ENCODE peak calls at places on chromosome 19, in seven cellular contexts. C is epithelial cell of esophagus, N is NCI-H1694, G is PC-9, S is neural progenitor cell, Y is substantia nigra, B is NCI-H1436. H is an unnamed sample.

GRCh38 chr19:29562299-29563297 is 36.8 kb downstream of the VSTM2B start:
- DNase-seq in C (no peak), G (no peak), N (no peak), B (no peak), Y (no peak), S (no peak), H (no peak)

GRCh38 chr19:3570619-3571018 is 2.1 kb upstream of the HMG20B start:
- DNase-seq in B (no peak), C (no peak), Y (peak), S (no peak), G (no peak), N (no peak), H (peak)

GRCh38 chr19:1051791-1052190 is 11.9 kb downstream of the ABCA7 start:
- DNase-seq in N (no peak), S (no peak), C (no peak), G (no peak), B (no peak), Y (no peak), H (no peak)

GRCh38 chr19:53994811-53995210 is 3.4 kb downstream of the CACNG6 start:
- DNase-seq in B (no peak), C (no peak), S (no peak), G (no peak), Y (no peak), N (no peak), H (no peak)

GRCh38 chr19:30448386-30449130 is 76.4 kb downstream of the ZNF536 start:
- DNase-seq in S (peak), B (no peak), G (no peak), C (no peak), Y (no peak), N (no peak), H (no peak)

GRCh38 chr19:6216996-6217751 is 62.6 kb downstream of the MLLT1 start:
- DNase-seq in C (no peak), G (no peak), N (no peak), Y (no peak), S (peak), B (peak), H (no peak)

GRCh38 chr19:16886305-16886880 is 2.4 kb upstream of the F2RL3 start:
- DNase-seq in N (no peak), C (peak), S (no peak), B (no peak), Y (no peak), G (peak), H (no peak)

GRCh38 chr19:7225741-7226140 is 68.5 kb downstream of the INSR start:
- DNase-seq in N (no peak), G (no peak), Y (no peak), B (no peak), C (no peak), S (no peak), H (no peak)

GRCh38 chr19:49441210-49441959 is at the start of gene SLC17A7:
- DNase-seq in C (no peak), G (no peak), B (no peak), S (peak), Y (no peak), N (peak), H (no peak)

GRCh38 chr19:13817615-13818371 is 22.6 kb downstream of the ZSWIM4 start:
- DNase-seq in C (peak), N (no peak), S (peak), G (no peak), B (peak), Y (no peak), H (no peak)

GRCh38 chr19:29503785-29504184 is 22.0 kb upstream of the VSTM2B start:
- DNase-seq in N (no peak), G (no peak), Y (no peak), S (no peak), C (no peak), B (no peak), H (no peak)

GRCh38 chr19:18389736-18390074 is 3.7 kb downstream of the GDF15 start:
- DNase-seq in B (no peak), Y (no peak), G (no peak), N (no peak), S (no peak), C (no peak), H (no peak)

GRCh38 chr19:56124578-56124977 is 3.5 kb upstream of the ZNF787 start:
- DNase-seq in Y (no peak), S (no peak), N (no peak), G (no peak), B (no peak), C (no peak), H (no peak)

GRCh38 chr19:34295103-34295502 is 40.7 kb downstream of the GARRE1 start:
- DNase-seq in N (no peak), Y (no peak), B (no peak), S (no peak), G (no peak), C (no peak), H (no peak)

GRCh38 chr19:35509018-35509652 is 4.3 kb downstream of the DMKN start:
- DNase-seq in C (peak), S (peak), N (no peak), B (no peak), Y (no peak), G (peak), H (no peak)

GRCh38 chr19:13058951-13059660 is 43.6 kb downstream of the LYL1 start:
- DNase-seq in C (no peak), B (no peak), Y (no peak), G (no peak), N (no peak), S (peak), H (no peak)

GRCh38 chr19:4678881-4679379 is 8.8 kb upstream of the MYDGF start:
- DNase-seq in S (peak), C (peak), N (no peak), Y (no peak), B (no peak), G (no peak), H (no peak)

GRCh38 chr19:21269813-21270212 is 59.4 kb downstream of the ZNF708 start:
- DNase-seq in N (no peak), B (peak), S (no peak), C (no peak), G (no peak), Y (no peak), H (no peak)

GRCh38 chr19:55686311-55687050 is 11.5 kb downstream of the EPN1 start:
- DNase-seq in S (no peak), G (no peak), Y (no peak), B (no peak), C (no peak), N (no peak), H (no peak)

GRCh38 chr19:35451278-35452096 is 3.4 kb downstream of the FFAR2 start:
- DNase-seq in C (no peak), Y (no peak), G (no peak), B (no peak), N (no peak), S (no peak), H (no peak)

GRCh38 chr19:39826311-39826945 is 7.5 kb downstream of the DYRK1B start:
- DNase-seq in Y (no peak), G (no peak), S (no peak), B (no peak), C (no peak), N (no peak), H (no peak)

GRCh38 chr19:18496980-18497256 is 25.0 kb downstream of the ELL start:
- DNase-seq in B (no peak), S (no peak), G (no peak), N (no peak), C (peak), Y (no peak), H (no peak)

GRCh38 chr19:5093953-5094718 is 125.2 kb downstream of the KDM4B start:
- DNase-seq in C (no peak), N (no peak), G (no peak), Y (no peak), B (no peak), S (no peak), H (no peak)

GRCh38 chr19:45187421-45188100 is 9.0 kb downstream of the BLOC1S3 start:
- DNase-seq in G (peak), C (peak), Y (no peak), B (peak), N (no peak), S (peak), H (no peak)

H was measured in C1 segment of cervical spinal cord.